ENCODE peak calls at places on chromosomes 13 and 19, in ten cellular contexts. O is transverse colon, P is heart right ventricle, J is lower leg skin, F is AG10803, W is Calu3, X is colonic mucosa, S is ovary, D is GM23338, L is WERI-Rb-1. M is an unnamed sample.

GRCh38 chr19:39132344-39132969 is 6.9 kb downstream of the PAK4 start:
- DNase-seq in W (no peak), D (no peak), F (no peak), O (no peak), S (no peak), L (no peak), J (no peak), P (no peak), X (no peak), M (no peak)

GRCh38 chr19:3375221-3376088 is 9.1 kb downstream of the NFIC start:
- DNase-seq in D (no peak), W (no peak), P (peak; percentile 89), O (peak; percentile 65), S (peak; percentile 90), J (peak; percentile 77), L (no peak), X (peak; percentile 57), F (peak; percentile 37), M (no peak)

GRCh38 chr13:34474469-34474868 is 467.6 kb upstream of the NBEA start:
- DNase-seq in O (no peak), S (no peak), W (no peak), L (no peak), P (no peak), D (no peak), X (no peak), J (no peak), F (no peak), M (no peak)

GRCh38 chr19:56639217-56639616 is 3.7 kb upstream of the SMIM17 start:
- DNase-seq in O (no peak), F (no peak), L (no peak), X (no peak), P (no peak), W (no peak), D (peak; percentile 48), J (no peak), S (no peak), M (no peak)

GRCh38 chr19:42497492-42498226 is 30.6 kb downstream of the CEACAM1 start:
- DNase-seq in X (peak; percentile 76), J (no peak), L (no peak), F (no peak), S (no peak), O (peak; percentile 61), P (no peak), W (peak; percentile 70), D (no peak), M (no peak)

GRCh38 chr13:41788552-41788951 is 172.4 kb downstream of the VWA8 start:
- DNase-seq in F (no peak), O (no peak), P (no peak), L (no peak), D (no peak), W (no peak), S (no peak), J (peak; percentile 19), X (no peak), M (no peak)

GRCh38 chr19:18453269-18454024 is 15.5 kb upstream of the ISYNA1 start:
- DNase-seq in L (no peak), O (no peak), X (no peak), F (peak; percentile 51), J (no peak), D (no peak), S (no peak), W (no peak), P (no peak), M (no peak)

GRCh38 chr13:49219647-49220034 is 497 bp upstream of the MLNR start:
- DNase-seq in D (no peak), S (no peak), P (no peak), X (no peak), F (no peak), J (no peak), O (peak; percentile 36), L (no peak), W (no peak), M (no peak)

GRCh38 chr19:4556574-4557185 is 2.8 kb downstream of the SEMA6B start:
- DNase-seq in O (peak; percentile 49), W (peak; percentile 74), L (peak; percentile 52), D (peak; percentile 80), F (no peak), J (no peak), S (peak; percentile 41), P (no peak), X (peak; percentile 57), M (no peak)

GRCh38 chr19:51531349-51532315 is at the start of gene SIGLEC6:
- DNase-seq in O (peak; percentile 51), L (no peak), X (peak; percentile 30), J (peak; percentile 49), D (peak; percentile 65), P (peak; percentile 20), S (no peak), W (no peak), F (no peak), M (no peak)

GRCh38 chr13:100870898-100871297 is 196.3 kb upstream of the TMTC4 start:
- DNase-seq in S (no peak), D (no peak), X (no peak), O (no peak), W (no peak), J (no peak), F (no peak), P (no peak), L (peak; percentile 58), M (no peak)

GRCh38 chr13:86108334-86108733 is 309.1 kb upstream of the SLITRK6 start:
- DNase-seq in J (no peak), P (no peak), F (no peak), S (no peak), X (no peak), W (no peak), D (no peak), L (no peak), O (no peak), M (no peak)

DNA sequence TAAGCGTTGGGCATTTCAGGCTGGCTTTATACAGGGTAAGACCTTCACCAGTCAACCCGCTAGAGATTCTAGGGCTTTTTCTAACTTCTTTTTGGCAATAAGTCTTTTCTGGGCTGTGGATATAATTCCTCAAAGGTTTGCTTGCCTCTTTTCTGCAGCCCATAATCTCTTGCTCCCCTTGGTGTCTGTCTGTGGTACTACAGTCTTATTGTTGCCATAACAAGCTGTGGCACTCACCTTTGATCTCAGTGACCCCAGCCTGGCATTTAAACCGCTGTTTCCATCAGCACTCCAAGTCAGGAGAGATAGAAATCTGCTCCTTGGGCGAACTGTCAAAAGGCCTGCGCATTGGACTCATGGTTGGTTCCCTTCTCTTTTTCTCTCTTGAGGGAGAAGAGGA is 14.5 kb upstream of the MPHOSPH8 start:
- DNase-seq in X (peak; percentile 30), L (peak; percentile 33), P (no peak), O (no peak), S (no peak), W (peak; percentile 23), D (peak; percentile 80), F (peak; percentile 43), J (no peak), M (no peak)
- TF ChIP-seq CTCF in X (peak; percentile 44), L (peak; percentile 75), P (no peak), O (peak; percentile 43), S (no peak), W (no peak), D (peak; percentile 55), F (peak; percentile 82), J (no peak), M (no peak)

DNA sequence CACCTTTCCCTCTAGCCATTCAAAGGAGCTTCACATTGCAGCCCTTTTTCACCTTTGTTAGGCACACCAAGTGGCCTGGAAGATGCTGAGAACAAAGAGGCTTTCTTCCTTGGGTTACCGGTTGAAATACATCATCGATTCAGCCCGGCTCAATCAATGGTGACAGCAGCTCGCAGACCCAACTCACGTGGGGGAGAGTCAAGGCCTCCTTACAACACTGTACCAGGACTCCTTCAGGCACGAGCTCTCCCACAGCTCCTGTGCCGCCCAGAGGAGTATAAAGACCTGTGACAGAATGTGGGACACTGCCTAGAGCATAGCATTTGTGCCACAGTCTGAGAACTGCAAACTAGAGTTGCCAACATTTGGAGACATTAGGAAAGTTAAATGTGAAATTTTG is 3.9 kb upstream of the LRRC63 start:
- DNase-seq in O (no peak), P (no peak), X (no peak), L (no peak), F (no peak), D (peak; percentile 27), W (peak; percentile 41), J (no peak), S (no peak), M (no peak)
- TF ChIP-seq CTCF in O (no peak), P (no peak), X (no peak), L (no peak), F (no peak), D (no peak), W (no peak), J (no peak), S (no peak), M (no peak)

GRCh38 chr13:79060216-79060615 is 345.8 kb downstream of the RBM26 start:
- DNase-seq in L (no peak), J (no peak), X (no peak), D (peak; percentile 62), F (no peak), W (no peak), P (no peak), O (no peak), S (no peak), M (no peak)

GRCh38 chr13:79056706-79057105 is 349.3 kb downstream of the RBM26 start:
- DNase-seq in S (no peak), W (no peak), O (no peak), F (no peak), L (no peak), P (no peak), D (peak; percentile 12), X (no peak), J (no peak), M (no peak)

GRCh38 chr13:79062291-79062690 is 343.8 kb downstream of the RBM26 start:
- DNase-seq in F (no peak), O (no peak), L (no peak), P (no peak), J (no peak), D (peak; percentile 46), X (no peak), S (no peak), W (no peak), M (no peak)
- TF ChIP-seq CTCF in F (no peak), O (no peak), L (no peak), P (no peak), J (no peak), D (peak; percentile 15), X (no peak), S (no peak), W (no peak), M (no peak)

GRCh38 chr19:23437901-23438300 is 42.6 kb upstream of the ZNF91 start:
- DNase-seq in W (no peak), X (no peak), F (no peak), P (no peak), L (peak; percentile 70), D (peak; percentile 29), J (no peak), S (no peak), O (no peak), M (no peak)

GRCh38 chr19:23439623-23440022 is 44.4 kb upstream of the ZNF91 start:
- DNase-seq in P (no peak), L (peak; percentile 24), W (no peak), O (no peak), D (peak; percentile 66), X (no peak), J (no peak), S (no peak), F (no peak), M (no peak)

GRCh38 chr19:23440207-23440606 is 44.9 kb upstream of the ZNF91 start:
- DNase-seq in P (no peak), L (peak; percentile 35), W (no peak), X (no peak), S (no peak), F (no peak), J (no peak), D (peak; percentile 74), O (no peak), M (no peak)

GRCh38 chr19:23436944-23437343 is 41.7 kb upstream of the ZNF91 start:
- DNase-seq in J (no peak), X (no peak), S (no peak), L (peak; percentile 32), O (no peak), W (no peak), D (peak; percentile 63), F (no peak), P (no peak), M (no peak)

GRCh38 chr19:23436318-23436717 is 41.0 kb upstream of the ZNF91 start:
- DNase-seq in O (no peak), L (peak; percentile 17), W (no peak), P (no peak), F (no peak), S (no peak), X (peak; percentile 27), D (peak; percentile 48), J (no peak), M (no peak)
- TF ChIP-seq CTCF in O (no peak), L (peak; percentile 44), W (no peak), P (no peak), F (no peak), S (no peak), X (no peak), D (peak; percentile 35), J (no peak), M (peak; percentile 18)

M was measured in mesothelial cell of epicardium.